ENCODE peak calls at places on chromosomes 16 and 17, in four cellular contexts. B is tibial artery, P is ovary, O is left ventricle myocardium inferior. E is an unnamed sample. For H3K36me3, the result is how much of the 10 kb centered on the place peaks cover.

GRCh38 chr17:36135465-36135864 is 31.8 kb downstream of the CCL4 start:
- DNase-seq in B (no peak), P (no peak), O (no peak), E (no peak)

GRCh38 chr17:61698244-61698643 is 107.2 kb upstream of the NACA2 start:
- DNase-seq in B (no peak), P (no peak), O (no peak), E (no peak)

GRCh38 chr16:57118461-57119084 is 26.2 kb downstream of the CPNE2 start:
- DNase-seq in B (no peak), P (no peak), O (no peak), E (no peak)

GRCh38 chr16:53085539-53086450 is 31.0 kb downstream of the CHD9 start:
- DNase-seq in B (no peak), P (no peak), O (no peak), E (no peak)

GRCh38 chr17:72639711-72640110 is 452.8 kb downstream of the SLC39A11 start:
- DNase-seq in B (no peak), P (no peak), O (no peak), E (no peak)

GRCh38 chr16:88062341-88062861 is 111.2 kb downstream of the BANP start:
- DNase-seq in B (peak), P (no peak), O (peak), E (no peak)

GRCh38 chr17:79905832-79906231 is 66.6 kb upstream of the CBX4 start:
- DNase-seq in B (peak), P (no peak), O (no peak), E (no peak)

GRCh38 chr17:19378416-19379293 is at the start of gene MAPK7:
- DNase-seq in B (peak), P (no peak), O (no peak), E (no peak)

GRCh38 chr17:75267146-75267402 is 4.0 kb downstream of the MIF4GD start:
- DNase-seq in B (no peak), P (no peak), O (no peak), E (no peak)

GRCh38 chr17:31534223-31534888 is 142.9 kb downstream of the RAB11FIP4 start:
- DNase-seq in B (no peak), P (no peak), O (no peak), E (no peak)

GRCh38 chr16:4370570-4371480 is 823 bp upstream of the VASN start:
- DNase-seq in B (peak), P (peak), O (peak), E (peak)

GRCh38 chr16:75420987-75421819 is 12.1 kb downstream of the CFDP1 start:
- DNase-seq in B (peak), P (peak), O (peak), E (peak)

GRCh38 chr17:57468932-57469775 is 212.8 kb downstream of the MSI2 start:
- DNase-seq in B (no peak), P (no peak), O (no peak), E (no peak)

GRCh38 chr17:38336838-38337237 is 6.9 kb downstream of the GPR179 start:
- DNase-seq in B (no peak), P (no peak), O (no peak), E (no peak)

GRCh38 chr17:62780273-62780672 is 27.8 kb downstream of the MARCHF10 start:
- DNase-seq in B (no peak), P (no peak), O (peak), E (peak)

GRCh38 chr17:45155483-45155882 is 6.2 kb upstream of the HEXIM2 start:
- DNase-seq in B (no peak), P (no peak), O (no peak), E (no peak)

GRCh38 chr17:30238387-30239088 is 3.0 kb upstream of the SLC6A4 start:
- DNase-seq in B (no peak), P (no peak), O (no peak), E (no peak)

GRCh38 chr17:64780096-64781012 is 118.2 kb upstream of the SMURF2 start:
- DNase-seq in B (peak), P (peak), O (peak), E (peak)

GRCh38 chr16:29825145-29826044 is 5.1 kb downstream of the MVP start:
- DNase-seq in B (no peak), P (peak), O (peak), E (peak)

GRCh38 chr17:59753522-59754467 is 46.3 kb downstream of the VMP1 start:
- DNase-seq in B (no peak), P (no peak), O (no peak), E (peak)

GRCh38 chr16:20938426-20938825 is 37.9 kb downstream of the LYRM1 start:
- DNase-seq in B (no peak), P (no peak), O (no peak), E (no peak)

GRCh38 chr16:28494141-28494851 is at the start of gene APOBR:
- DNase-seq in B (no peak), P (no peak), O (peak), E (peak)

GRCh38 chr17:65553646-65554567 is 7.5 kb downstream of the AXIN2 start:
- DNase-seq in B (no peak), P (no peak), O (no peak), E (no peak)

GRCh38 chr17:19248923-19249574 is 11.9 kb downstream of the EPN2 start:
- DNase-seq in B (peak), P (no peak), O (peak), E (peak)

GRCh38 chr16:22008215-22009142 is 568 bp downstream of the MOSMO start:
- DNase-seq in B (peak), P (peak), O (no peak), E (no peak)

GRCh38 chr17:28810437-28810836 is 32.2 kb downstream of the FAM222B start:
- DNase-seq in B (no peak), P (no peak), O (no peak), E (no peak)

GRCh38 chr17:149231-149630 is 11.9 kb downstream of the SCGB1C2 start:
- DNase-seq in B (no peak), P (peak), O (no peak), E (no peak)

GRCh38 chr16:89322381-89323119 is 105.0 kb downstream of the ZNF778 start:
- DNase-seq in B (no peak), P (no peak), O (no peak), E (peak)

GRCh38 chr17:41324180-41325075 is 8.9 kb upstream of the KRTAP17-1 start:
- DNase-seq in B (no peak), P (no peak), O (no peak), E (no peak)

GRCh38 chr17:31112001-31112661 is 17.4 kb downstream of the NF1 start:
- DNase-seq in B (no peak), P (no peak), O (no peak), E (no peak)

GRCh38 chr17:17929655-17930380 is 42.4 kb downstream of the TOM1L2 start:
- DNase-seq in B (no peak), P (no peak), O (no peak), E (no peak)

GRCh38 chr17:55817273-55817709 is 66.4 kb downstream of the PCTP start:
- DNase-seq in B (no peak), P (no peak), O (no peak), E (no peak)

DNA sequence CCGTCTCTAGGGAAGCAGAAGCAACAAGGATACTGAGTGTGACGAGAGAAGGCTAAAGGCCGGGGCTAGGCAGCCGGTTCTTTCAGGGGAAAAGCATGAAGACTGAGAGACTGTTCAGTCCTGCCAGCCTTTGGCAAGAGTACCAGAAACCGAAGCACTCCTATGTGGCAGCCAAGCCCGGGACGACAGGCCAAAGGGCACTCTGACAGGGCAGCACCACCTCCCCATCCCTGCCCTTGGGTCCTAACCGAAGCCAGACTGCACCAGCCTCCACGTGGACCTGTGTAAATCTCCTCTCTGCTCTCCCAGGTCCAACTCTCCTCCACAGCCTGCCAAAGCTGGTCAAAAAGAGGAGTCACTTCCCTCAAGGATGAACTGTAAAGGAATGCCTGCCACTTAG is 23.5 kb upstream of the ALOX15 start:
- DNase-seq in B (no peak), P (no peak), O (no peak), E (no peak)
- H3K36me3 ChIP-seq in B (under half), P (under half), O (under half), E (under half)

DNA sequence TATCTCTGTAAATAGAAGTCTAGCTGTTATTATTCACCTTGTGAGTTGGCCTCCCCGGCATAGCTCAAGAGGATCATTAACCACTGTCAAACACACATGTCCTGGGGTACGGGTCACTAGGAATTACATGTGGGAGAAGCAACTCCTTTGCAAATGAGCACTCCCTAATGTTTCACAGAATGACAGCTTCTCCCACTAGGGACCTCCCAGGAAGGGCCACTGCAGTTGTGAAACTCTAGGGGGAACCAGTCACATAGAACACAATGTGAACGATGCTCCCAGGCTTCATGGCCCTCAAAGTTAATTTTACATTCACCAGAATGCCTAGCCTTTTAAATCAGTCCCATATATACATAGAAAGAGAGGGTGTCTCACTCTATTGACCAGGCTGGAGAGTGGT is 12.4 kb upstream of the ZNF19 start:
- DNase-seq in B (no peak), P (no peak), O (no peak), E (no peak)
- TF ChIP-seq CTCF in B (no peak), P (no peak), O (no peak), E (no peak)

GRCh38 chr16:1667271-1667670 is 10.8 kb upstream of the JPT2 start:
- DNase-seq in B (no peak), P (no peak), O (no peak), E (no peak)
- H3K36me3 ChIP-seq in B (half or more), P (under half), O (half or more), E (half or more)

GRCh38 chr17:50560185-50560824 is at the start of gene CACNA1G:
- DNase-seq in B (peak), P (peak), O (peak), E (peak)
- TF ChIP-seq CTCF in B (no peak), P (no peak), O (no peak), E (no peak)

GRCh38 chr17:81259058-81259605 is 20.0 kb downstream of the NDUFAF8 start:
- DNase-seq in B (no peak), P (no peak), O (no peak), E (no peak)

GRCh38 chr17:81260171-81260570 is 21.1 kb downstream of the NDUFAF8 start:
- DNase-seq in B (no peak), P (no peak), O (no peak), E (no peak)

GRCh38 chr17:81257533-81257932 is 18.4 kb downstream of the NDUFAF8 start:
- DNase-seq in B (no peak), P (no peak), O (no peak), E (no peak)

GRCh38 chr17:81256616-81257015 is 17.5 kb downstream of the NDUFAF8 start:
- DNase-seq in B (no peak), P (no peak), O (no peak), E (peak)

GRCh38 chr17:81258292-81258691 is 19.2 kb downstream of the NDUFAF8 start:
- DNase-seq in B (no peak), P (no peak), O (no peak), E (no peak)
- H3K36me3 ChIP-seq in B (half or more), P (under half), O (half or more), E (under half)

GRCh38 chr17:77436058-77436442 is 295.3 kb downstream of the SEC14L1 start:
- DNase-seq in B (no peak), P (no peak), O (peak), E (peak)
- TF ChIP-seq CTCF in B (no peak), P (no peak), O (peak), E (no peak)

E was measured in heart right ventricle.